ENCODE peak calls at places on chromosomes 7 and 10, in six cellular contexts. O is NCI-H1436 treated with DMSO at 0.1 percent for 48 hours, S is KG1, J is iris pigment epithelial cell, U is AG04449, K is PC-9. I is an unnamed sample.

GRCh38 chr10:109899578-109900355 is 23.5 kb downstream of the XPNPEP1 start:
- DNase-seq in U (no peak), O (no peak), K (no peak), S (no peak), J (peak), I (no peak)

GRCh38 chr7:45259966-45260646 is 102.5 kb downstream of the RAMP3 start:
- DNase-seq in J (peak), U (no peak), K (no peak), S (peak), O (no peak), I (no peak)

GRCh38 chr7:152522551-152522950 is 86.7 kb upstream of the KMT2C start:
- DNase-seq in S (no peak), J (peak), U (no peak), K (peak), O (no peak), I (no peak)

GRCh38 chr10:30897045-30897444 is 134.6 kb downstream of the ZNF438 start:
- DNase-seq in J (no peak), S (no peak), U (no peak), K (no peak), O (no peak), I (no peak)

GRCh38 chr10:15563161-15563715 is 156.5 kb downstream of the ITGA8 start:
- DNase-seq in U (no peak), K (no peak), O (no peak), J (no peak), S (no peak), I (no peak)

GRCh38 chr10:47253651-47254375 is 46.2 kb upstream of the GDF10 start:
- DNase-seq in K (no peak), J (peak), U (no peak), O (no peak), S (no peak), I (no peak)

GRCh38 chr10:104925232-104925851 is 284.3 kb downstream of the SORCS3 start:
- DNase-seq in S (no peak), O (no peak), U (no peak), J (peak), K (no peak), I (no peak)

GRCh38 chr7:122674502-122674901 is 24.4 kb downstream of the RNF133 start:
- DNase-seq in U (no peak), S (no peak), J (peak), K (no peak), O (no peak), I (no peak)

GRCh38 chr10:94902570-94902969 is 35.9 kb upstream of the CYP2C9 start:
- DNase-seq in O (no peak), K (no peak), J (peak), S (no peak), U (no peak), I (no peak)

GRCh38 chr7:132575987-132576722 is at the start of gene PLXNA4:
- DNase-seq in U (no peak), O (no peak), J (no peak), K (no peak), S (no peak), I (no peak)

GRCh38 chr10:16907720-16908119 is 90.5 kb upstream of the RSU1 start:
- DNase-seq in K (no peak), O (no peak), U (no peak), J (no peak), S (no peak), I (no peak)

GRCh38 chr7:107857541-107857912 is 33.5 kb upstream of the DLD start:
- DNase-seq in S (no peak), U (no peak), J (peak), K (no peak), O (no peak), I (no peak)

GRCh38 chr10:132464256-132465192 is 67.5 kb downstream of the PWWP2B start:
- DNase-seq in U (no peak), S (no peak), J (no peak), K (no peak), O (no peak), I (no peak)

GRCh38 chr7:157850481-157851444 is 514.0 kb downstream of the DNAJB6 start:
- DNase-seq in O (no peak), U (no peak), J (no peak), S (no peak), K (no peak), I (no peak)

GRCh38 chr10:132257271-132257670 is 50.5 kb downstream of the STK32C start:
- DNase-seq in S (no peak), U (no peak), J (peak), K (no peak), O (no peak), I (no peak)

GRCh38 chr10:110834622-110835219 is 37.0 kb upstream of the PDCD4 start:
- DNase-seq in U (no peak), K (no peak), J (peak), O (peak), S (no peak), I (no peak)

GRCh38 chr10:116990276-116990800 is 14.6 kb downstream of the SHTN1 start:
- DNase-seq in O (no peak), J (no peak), S (no peak), U (no peak), K (no peak), I (no peak)

GRCh38 chr7:5695037-5695708 is 86.3 kb downstream of the RNF216 start:
- DNase-seq in U (peak), K (no peak), J (peak), O (no peak), S (no peak), I (peak)

I was measured in SIG-M5.